ENCODE peak calls at places on chromosomes 4 and X, in ten cellular contexts. One of them, this sample, is unnamed.

GRCh38 chr4:157885785-157886184 is 287.0 kb downstream of the GASK1B start:
- DNase-seq in foreskin fibroblast: no peak
- DNase-seq in fibroblast of pulmonary artery: no peak
- DNase-seq in mesothelial cell of epicardium: no peak
- DNase-seq in esophagus muscularis mucosa: no peak
- DNase-seq in Caco-2: no peak
- DNase-seq in CD8-positive, alpha-beta T cell: no peak
- DNase-seq in heart right ventricle: no peak
- DNase-seq in lung: no peak
- DNase-seq in fibroblast of mammary gland: peak
- DNase-seq in this sample: no peak

GRCh38 chr4:5489260-5489659 is 219.1 kb downstream of the EVC2 start:
- DNase-seq in foreskin fibroblast: no peak
- DNase-seq in fibroblast of pulmonary artery: no peak
- DNase-seq in mesothelial cell of epicardium: no peak
- DNase-seq in esophagus muscularis mucosa: no peak
- DNase-seq in Caco-2: no peak
- DNase-seq in CD8-positive, alpha-beta T cell: no peak
- DNase-seq in heart right ventricle: no peak
- DNase-seq in lung: no peak
- DNase-seq in fibroblast of mammary gland: no peak
- DNase-seq in this sample: no peak

GRCh38 chrX:53031380-53031779 is 17.2 kb upstream of the GPR173 start:
- DNase-seq in foreskin fibroblast: no peak
- DNase-seq in fibroblast of pulmonary artery: no peak
- DNase-seq in mesothelial cell of epicardium: no peak
- DNase-seq in esophagus muscularis mucosa: no peak
- DNase-seq in Caco-2: no peak
- DNase-seq in CD8-positive, alpha-beta T cell: no peak
- DNase-seq in heart right ventricle: no peak
- DNase-seq in lung: peak
- DNase-seq in fibroblast of mammary gland: no peak
- DNase-seq in this sample: no peak

GRCh38 chr4:137307806-137308205 is 224.5 kb downstream of the PCDH18 start:
- DNase-seq in foreskin fibroblast: peak
- DNase-seq in fibroblast of pulmonary artery: peak
- DNase-seq in mesothelial cell of epicardium: no peak
- DNase-seq in esophagus muscularis mucosa: no peak
- DNase-seq in Caco-2: no peak
- DNase-seq in CD8-positive, alpha-beta T cell: no peak
- DNase-seq in heart right ventricle: no peak
- DNase-seq in lung: no peak
- DNase-seq in fibroblast of mammary gland: peak
- DNase-seq in this sample: no peak

GRCh38 chrX:139766545-139766983 is 58.6 kb upstream of the MCF2 start:
- DNase-seq in foreskin fibroblast: no peak
- DNase-seq in fibroblast of pulmonary artery: no peak
- DNase-seq in mesothelial cell of epicardium: no peak
- DNase-seq in esophagus muscularis mucosa: no peak
- DNase-seq in Caco-2: no peak
- DNase-seq in CD8-positive, alpha-beta T cell: no peak
- DNase-seq in heart right ventricle: no peak
- DNase-seq in lung: no peak
- DNase-seq in fibroblast of mammary gland: no peak
- DNase-seq in this sample: no peak

GRCh38 chr4:15400911-15401671 is 26.7 kb upstream of the C1QTNF7 start:
- DNase-seq in foreskin fibroblast: peak
- DNase-seq in fibroblast of pulmonary artery: peak
- DNase-seq in mesothelial cell of epicardium: peak
- DNase-seq in esophagus muscularis mucosa: no peak
- DNase-seq in Caco-2: no peak
- DNase-seq in CD8-positive, alpha-beta T cell: peak
- DNase-seq in heart right ventricle: peak
- DNase-seq in lung: peak
- DNase-seq in fibroblast of mammary gland: peak
- DNase-seq in this sample: peak

GRCh38 chrX:345020-345925 is 26.7 kb upstream of the GTPBP6 start:
- DNase-seq in foreskin fibroblast: no peak
- DNase-seq in fibroblast of pulmonary artery: no peak
- DNase-seq in mesothelial cell of epicardium: no peak
- DNase-seq in esophagus muscularis mucosa: no peak
- DNase-seq in Caco-2: no peak
- DNase-seq in CD8-positive, alpha-beta T cell: no peak
- DNase-seq in heart right ventricle: no peak
- DNase-seq in lung: no peak
- DNase-seq in fibroblast of mammary gland: no peak
- DNase-seq in this sample: no peak

GRCh38 chrX:120750381-120750780 is 120.5 kb upstream of the C1GALT1C1 start:
- DNase-seq in foreskin fibroblast: no peak
- DNase-seq in fibroblast of pulmonary artery: no peak
- DNase-seq in mesothelial cell of epicardium: no peak
- DNase-seq in esophagus muscularis mucosa: no peak
- DNase-seq in Caco-2: no peak
- DNase-seq in CD8-positive, alpha-beta T cell: no peak
- DNase-seq in heart right ventricle: no peak
- DNase-seq in lung: no peak
- DNase-seq in fibroblast of mammary gland: no peak
- DNase-seq in this sample: no peak

DNA sequence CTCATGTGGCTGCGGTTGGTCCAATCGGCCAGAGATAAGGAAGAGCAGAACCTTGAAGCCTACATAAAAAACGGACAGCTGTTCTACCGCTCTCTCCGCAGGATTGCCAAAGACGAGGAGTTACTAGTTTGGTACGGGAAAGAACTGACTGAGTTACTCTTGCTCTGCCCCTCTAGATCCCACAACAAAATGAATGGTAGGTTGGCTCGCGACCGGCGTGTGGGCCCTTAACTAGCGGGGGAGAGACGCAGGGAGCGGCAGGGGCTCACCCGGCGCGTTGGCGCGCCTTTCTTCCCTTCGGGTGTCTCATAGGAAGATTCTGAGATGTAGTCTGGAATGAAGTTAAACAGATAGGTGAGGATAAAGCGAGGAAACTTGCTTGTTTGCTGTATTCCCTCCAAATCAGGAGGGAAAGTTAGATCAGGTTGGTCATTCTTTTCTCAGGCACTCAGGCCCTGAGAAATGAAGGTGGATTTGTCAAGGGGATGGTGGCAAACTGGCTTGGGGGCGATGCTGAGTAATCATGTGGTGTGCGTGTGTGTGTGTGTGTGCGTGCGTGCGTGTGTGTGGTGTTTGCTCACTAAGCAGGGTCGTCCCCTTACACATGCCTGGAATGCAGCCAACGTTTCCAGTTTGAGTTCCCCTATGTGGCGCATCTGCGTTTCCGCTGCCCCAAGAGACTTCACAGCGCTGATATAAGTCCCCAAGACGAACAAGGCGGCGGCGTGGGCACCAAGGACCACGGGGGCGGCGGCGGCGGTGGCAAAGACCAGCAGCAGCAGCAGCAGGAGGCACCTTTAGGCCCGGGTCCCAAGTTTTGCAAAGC is 4.2 kb downstream of the PRDM8 start:
- DNase-seq in foreskin fibroblast: peak
- DNase-seq in fibroblast of pulmonary artery: peak
- DNase-seq in mesothelial cell of epicardium: no peak
- DNase-seq in esophagus muscularis mucosa: no peak
- DNase-seq in Caco-2: no peak
- DNase-seq in CD8-positive, alpha-beta T cell: no peak
- DNase-seq in heart right ventricle: no peak
- DNase-seq in lung: no peak
- DNase-seq in fibroblast of mammary gland: peak
- DNase-seq in this sample: no peak
- TF ChIP-seq CTCF in foreskin fibroblast: no peak
- TF ChIP-seq CTCF in fibroblast of pulmonary artery: no peak
- TF ChIP-seq CTCF in mesothelial cell of epicardium: no peak
- TF ChIP-seq CTCF in esophagus muscularis mucosa: no peak
- TF ChIP-seq CTCF in Caco-2: no peak
- TF ChIP-seq CTCF in CD8-positive, alpha-beta T cell: no peak
- TF ChIP-seq CTCF in heart right ventricle: no peak
- TF ChIP-seq CTCF in lung: no peak
- TF ChIP-seq CTCF in fibroblast of mammary gland: no peak
- TF ChIP-seq CTCF in this sample: no peak

GRCh38 chr4:11497212-11497806 is 68.6 kb upstream of the HS3ST1 start:
- DNase-seq in foreskin fibroblast: no peak
- DNase-seq in fibroblast of pulmonary artery: no peak
- DNase-seq in mesothelial cell of epicardium: no peak
- DNase-seq in esophagus muscularis mucosa: no peak
- DNase-seq in Caco-2: no peak
- DNase-seq in CD8-positive, alpha-beta T cell: no peak
- DNase-seq in heart right ventricle: no peak
- DNase-seq in lung: no peak
- DNase-seq in fibroblast of mammary gland: no peak
- DNase-seq in this sample: no peak
- TF ChIP-seq CTCF in foreskin fibroblast: no peak
- TF ChIP-seq CTCF in fibroblast of pulmonary artery: no peak
- TF ChIP-seq CTCF in mesothelial cell of epicardium: no peak
- TF ChIP-seq CTCF in esophagus muscularis mucosa: no peak
- TF ChIP-seq CTCF in Caco-2: no peak
- TF ChIP-seq CTCF in CD8-positive, alpha-beta T cell: no peak
- TF ChIP-seq CTCF in heart right ventricle: no peak
- TF ChIP-seq CTCF in lung: no peak
- TF ChIP-seq CTCF in fibroblast of mammary gland: no peak
- TF ChIP-seq CTCF in this sample: peak

GRCh38 chr4:184719407-184719806 is 14.5 kb downstream of the CENPU start:
- DNase-seq in foreskin fibroblast: no peak
- DNase-seq in fibroblast of pulmonary artery: no peak
- DNase-seq in mesothelial cell of epicardium: no peak
- DNase-seq in esophagus muscularis mucosa: no peak
- DNase-seq in Caco-2: no peak
- DNase-seq in CD8-positive, alpha-beta T cell: no peak
- DNase-seq in heart right ventricle: no peak
- DNase-seq in lung: no peak
- DNase-seq in fibroblast of mammary gland: no peak
- DNase-seq in this sample: no peak

GRCh38 chr4:184727430-184727829 is 6.5 kb downstream of the CENPU start:
- DNase-seq in foreskin fibroblast: no peak
- DNase-seq in fibroblast of pulmonary artery: no peak
- DNase-seq in mesothelial cell of epicardium: no peak
- DNase-seq in esophagus muscularis mucosa: no peak
- DNase-seq in Caco-2: no peak
- DNase-seq in CD8-positive, alpha-beta T cell: no peak
- DNase-seq in heart right ventricle: no peak
- DNase-seq in lung: no peak
- DNase-seq in fibroblast of mammary gland: no peak
- DNase-seq in this sample: no peak

GRCh38 chr4:184721254-184721653 is 12.6 kb downstream of the CENPU start:
- DNase-seq in foreskin fibroblast: no peak
- DNase-seq in fibroblast of pulmonary artery: no peak
- DNase-seq in mesothelial cell of epicardium: no peak
- DNase-seq in esophagus muscularis mucosa: no peak
- DNase-seq in Caco-2: no peak
- DNase-seq in CD8-positive, alpha-beta T cell: no peak
- DNase-seq in heart right ventricle: no peak
- DNase-seq in lung: no peak
- DNase-seq in fibroblast of mammary gland: no peak
- DNase-seq in this sample: no peak

DNA sequence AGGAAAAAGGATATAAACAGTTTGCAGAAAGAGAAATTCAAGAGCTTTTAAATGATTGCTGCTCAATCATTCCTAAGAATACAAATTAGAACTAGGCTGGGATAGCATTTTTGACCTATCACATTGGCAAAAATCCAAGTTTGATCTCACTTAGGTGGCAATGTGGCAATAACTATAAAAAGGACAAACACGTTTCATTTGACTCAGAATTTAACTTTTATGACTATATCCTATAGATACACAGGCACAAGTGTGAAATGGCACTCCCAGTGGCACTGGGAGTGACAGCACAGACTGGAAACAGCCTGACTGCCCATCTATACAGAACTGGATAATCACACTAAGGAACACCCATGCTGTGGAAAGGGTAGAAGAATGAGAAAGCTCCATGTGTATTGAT is 11.1 kb downstream of the CENPU start:
- DNase-seq in foreskin fibroblast: no peak
- DNase-seq in fibroblast of pulmonary artery: no peak
- DNase-seq in mesothelial cell of epicardium: no peak
- DNase-seq in esophagus muscularis mucosa: no peak
- DNase-seq in Caco-2: no peak
- DNase-seq in CD8-positive, alpha-beta T cell: no peak
- DNase-seq in heart right ventricle: no peak
- DNase-seq in lung: no peak
- DNase-seq in fibroblast of mammary gland: no peak
- DNase-seq in this sample: no peak
- TF ChIP-seq CTCF in foreskin fibroblast: no peak
- TF ChIP-seq CTCF in fibroblast of pulmonary artery: peak
- TF ChIP-seq CTCF in mesothelial cell of epicardium: no peak
- TF ChIP-seq CTCF in esophagus muscularis mucosa: no peak
- TF ChIP-seq CTCF in Caco-2: no peak
- TF ChIP-seq CTCF in CD8-positive, alpha-beta T cell: no peak
- TF ChIP-seq CTCF in heart right ventricle: no peak
- TF ChIP-seq CTCF in lung: no peak
- TF ChIP-seq CTCF in fibroblast of mammary gland: no peak
- TF ChIP-seq CTCF in this sample: peak

GRCh38 chr4:54658321-54659093 is 750 bp downstream of the KIT start:
- DNase-seq in foreskin fibroblast: peak
- DNase-seq in fibroblast of pulmonary artery: peak
- DNase-seq in mesothelial cell of epicardium: peak
- DNase-seq in esophagus muscularis mucosa: no peak
- DNase-seq in Caco-2: peak
- DNase-seq in CD8-positive, alpha-beta T cell: peak
- DNase-seq in heart right ventricle: peak
- DNase-seq in lung: peak
- DNase-seq in fibroblast of mammary gland: peak
- DNase-seq in this sample: no peak
- TF ChIP-seq CTCF in foreskin fibroblast: peak
- TF ChIP-seq CTCF in fibroblast of pulmonary artery: peak
- TF ChIP-seq CTCF in mesothelial cell of epicardium: no peak
- TF ChIP-seq CTCF in esophagus muscularis mucosa: no peak
- TF ChIP-seq CTCF in Caco-2: peak
- TF ChIP-seq CTCF in CD8-positive, alpha-beta T cell: no peak
- TF ChIP-seq CTCF in heart right ventricle: peak
- TF ChIP-seq CTCF in lung: no peak
- TF ChIP-seq CTCF in fibroblast of mammary gland: no peak
- TF ChIP-seq CTCF in this sample: no peak